ENCODE peak calls at places on chromosomes 12 and 14, in six cellular contexts. L is tibial artery, V is sigmoid colon, J is HAP-1, G is pancreas, S is psoas muscle. M is an unnamed sample. For H3K27me3 and H3K36me3, the result is how much of the 10 kb centered on the place peaks cover.

GRCh38 chr12:103656291-103656690 is 69.2 kb downstream of the STAB2 start:
- DNase-seq in L (no peak), V (no peak), J (no peak), G (no peak), S (no peak), M (no peak)

GRCh38 chr12:92331383-92331782 is 185.7 kb upstream of the BTG1 start:
- DNase-seq in L (no peak), V (no peak), J (no peak), G (no peak), S (no peak), M (no peak)

GRCh38 chr14:103099081-103099732 is 4.7 kb downstream of the EXOC3L4 start:
- DNase-seq in L (no peak), V (no peak), J (no peak), G (no peak), S (no peak), M (no peak)

GRCh38 chr12:65194949-65195348 is 25.6 kb downstream of the LEMD3 start:
- DNase-seq in L (no peak), V (no peak), J (no peak), G (no peak), S (no peak), M (no peak)

GRCh38 chr12:47604474-47604873 is 101.4 kb downstream of the RPAP3 start:
- DNase-seq in L (no peak), V (no peak), J (no peak), G (no peak), S (no peak), M (no peak)

GRCh38 chr14:61661471-61661988 is 33.8 kb upstream of the HIF1A start:
- DNase-seq in L (no peak), V (no peak), J (no peak), G (no peak), S (no peak), M (no peak)

GRCh38 chr14:21098134-21098891 is at the start of gene ZNF219:
- DNase-seq in L (peak), V (peak), J (peak), G (peak), S (peak), M (peak)

GRCh38 chr12:123106640-123107359 is 44.1 kb downstream of the PITPNM2 start:
- DNase-seq in L (no peak), V (no peak), J (no peak), G (no peak), S (peak), M (no peak)

GRCh38 chr12:69988601-69989194 is 163.7 kb downstream of the MYRFL start:
- DNase-seq in L (no peak), V (no peak), J (no peak), G (no peak), S (no peak), M (no peak)

GRCh38 chr12:81085832-81086231 is 8.0 kb downstream of the ACSS3 start:
- DNase-seq in L (no peak), V (no peak), J (no peak), G (no peak), S (no peak), M (no peak)

GRCh38 chr12:71090971-71091370 is 66.8 kb downstream of the TSPAN8 start:
- DNase-seq in L (no peak), V (no peak), J (no peak), G (no peak), S (no peak), M (no peak)

GRCh38 chr12:93626160-93626559 is 51.0 kb upstream of the CRADD start:
- DNase-seq in L (no peak), V (no peak), J (no peak), G (no peak), S (no peak), M (no peak)

GRCh38 chr12:131833896-131834641 is 5.9 kb downstream of the MMP17 start:
- DNase-seq in L (no peak), V (no peak), J (no peak), G (no peak), S (no peak), M (no peak)

GRCh38 chr14:69553221-69553620 is 21.4 kb downstream of the CCDC177 start:
- DNase-seq in L (no peak), V (no peak), J (no peak), G (no peak), S (no peak), M (no peak)

GRCh38 chr12:124568431-124569374 is 1.3 kb upstream of the NCOR2 start:
- DNase-seq in L (peak), V (peak), J (peak), G (no peak), S (peak), M (peak)

GRCh38 chr12:79441534-79441933 is 249.2 kb downstream of the PAWR start:
- DNase-seq in L (no peak), V (no peak), J (no peak), G (no peak), S (no peak), M (no peak)

GRCh38 chr14:61602733-61603077 is 92.6 kb upstream of the HIF1A start:
- DNase-seq in L (no peak), V (no peak), J (peak), G (no peak), S (no peak), M (no peak)

GRCh38 chr12:68978678-68979077 is 45.7 kb upstream of the CPM start:
- DNase-seq in L (no peak), V (no peak), J (no peak), G (no peak), S (no peak), M (no peak)

GRCh38 chr12:47905313-47905730 is 528 bp upstream of the VDR start:
- DNase-seq in L (peak), V (peak), J (no peak), G (peak), S (peak), M (peak)

GRCh38 chr12:67145692-67146091 is 123.5 kb upstream of the CAND1 start:
- DNase-seq in L (no peak), V (no peak), J (no peak), G (no peak), S (no peak), M (no peak)

GRCh38 chr12:12818693-12819092 is 5.5 kb downstream of the DDX47 start:
- DNase-seq in L (no peak), V (no peak), J (no peak), G (no peak), S (no peak), M (no peak)

GRCh38 chr14:100285021-100285912 is 21.0 kb downstream of the SLC25A29 start:
- DNase-seq in L (no peak), V (no peak), J (peak), G (peak), S (peak), M (peak)

GRCh38 chr14:91298576-91298975 is 54.1 kb upstream of the GPR68 start:
- DNase-seq in L (no peak), V (no peak), J (no peak), G (no peak), S (no peak), M (no peak)

GRCh38 chr12:32505546-32505945 is 106.2 kb downstream of the FGD4 start:
- DNase-seq in L (no peak), V (no peak), J (no peak), G (no peak), S (no peak), M (no peak)

GRCh38 chr12:1496162-1496925 is 98.0 kb downstream of the FBXL14 start:
- DNase-seq in L (no peak), V (no peak), J (no peak), G (peak), S (peak), M (peak)

GRCh38 chr12:12010277-12011031 is 60.3 kb upstream of the BCL2L14 start:
- DNase-seq in L (peak), V (peak), J (no peak), G (no peak), S (peak), M (peak)

GRCh38 chr12:64181504-64182291 is 40.4 kb downstream of the KICS2 start:
- DNase-seq in L (peak), V (peak), J (peak), G (peak), S (peak), M (peak)

GRCh38 chr14:20631023-20631820 is 10.3 kb downstream of the OR6S1 start:
- DNase-seq in L (peak), V (no peak), J (peak), G (peak), S (no peak), M (peak)

GRCh38 chr12:62332598-62332997 is 72.4 kb downstream of the USP15 start:
- DNase-seq in L (no peak), V (no peak), J (no peak), G (no peak), S (no peak), M (no peak)

GRCh38 chr12:1716215-1716862 is 25.5 kb downstream of the ADIPOR2 start:
- DNase-seq in L (no peak), V (no peak), J (no peak), G (no peak), S (no peak), M (no peak)

GRCh38 chr12:127528576-127528975 is 738.4 kb upstream of the TMEM132C start:
- DNase-seq in L (no peak), V (no peak), J (no peak), G (no peak), S (no peak), M (no peak)

GRCh38 chr12:70449074-70449757 is 83.1 kb downstream of the KCNMB4 start:
- DNase-seq in L (no peak), V (no peak), J (no peak), G (no peak), S (no peak), M (no peak)

GRCh38 chr12:114984641-114985041 is 300.7 kb upstream of the TBX3 start:
- DNase-seq in L (no peak), V (no peak), J (no peak), G (no peak), S (no peak), M (no peak)

DNA sequence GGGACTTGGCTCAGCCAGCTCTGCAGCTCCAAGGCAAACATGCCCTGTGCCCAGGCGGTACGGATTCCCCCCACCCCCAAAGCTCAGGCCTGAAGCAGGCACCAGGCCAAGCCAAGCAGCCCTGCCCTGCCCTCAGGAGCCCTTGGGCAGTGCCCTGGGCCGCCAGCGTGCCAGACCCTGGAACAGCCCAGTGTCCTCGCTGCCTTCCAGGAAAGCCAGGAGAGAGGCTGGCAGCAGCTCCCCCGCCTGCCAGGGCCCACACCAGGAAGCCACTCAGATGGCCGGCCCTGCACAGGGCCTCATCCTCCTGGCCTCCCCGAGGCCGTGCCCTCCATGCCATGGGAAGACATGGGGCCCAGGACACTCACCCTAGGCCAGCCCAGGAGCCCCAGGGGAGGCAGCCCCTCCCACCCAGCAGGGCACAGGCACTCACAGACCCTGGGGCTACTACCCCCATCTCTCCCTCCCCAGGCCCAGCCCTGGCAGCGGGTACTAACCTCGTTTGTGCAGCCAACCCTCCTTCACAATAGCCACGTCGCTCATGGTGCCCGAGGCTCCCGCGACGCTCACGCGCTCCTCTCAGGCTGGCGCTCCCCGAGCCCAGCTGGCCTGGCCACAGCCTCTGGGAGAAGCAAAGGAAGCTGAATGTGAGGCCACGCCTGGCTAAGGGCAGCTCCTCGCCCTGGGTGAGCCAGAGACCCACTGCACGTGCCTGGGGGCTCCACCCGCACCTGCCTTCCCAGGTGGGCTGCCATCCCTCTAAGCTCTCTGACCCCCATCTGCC is 3.3 kb downstream of the AKT1 start:
- DNase-seq in L (no peak), V (no peak), J (no peak), G (peak), S (peak), M (no peak)
- H3K4me3 ChIP-seq in L (no peak), V (no peak), J (no peak), G (no peak), S (no peak), M (no peak)

GRCh38 chr14:36521598-36522345 is 1.7 kb upstream of the NKX2-1 start:
- DNase-seq in L (no peak), V (no peak), J (no peak), G (no peak), S (no peak), M (no peak)
- H3K27me3 ChIP-seq in L (under half), V (half or more), J (under half), G (half or more), S (half or more), M (half or more)

GRCh38 chr14:105464501-105464900 is 10.1 kb upstream of the CRIP2 start:
- DNase-seq in L (no peak), V (no peak), J (no peak), G (no peak), S (no peak), M (no peak)
- H3K36me3 ChIP-seq in L (half or more), V (under half), J (half or more), G (under half), S (half or more), M (under half)

DNA sequence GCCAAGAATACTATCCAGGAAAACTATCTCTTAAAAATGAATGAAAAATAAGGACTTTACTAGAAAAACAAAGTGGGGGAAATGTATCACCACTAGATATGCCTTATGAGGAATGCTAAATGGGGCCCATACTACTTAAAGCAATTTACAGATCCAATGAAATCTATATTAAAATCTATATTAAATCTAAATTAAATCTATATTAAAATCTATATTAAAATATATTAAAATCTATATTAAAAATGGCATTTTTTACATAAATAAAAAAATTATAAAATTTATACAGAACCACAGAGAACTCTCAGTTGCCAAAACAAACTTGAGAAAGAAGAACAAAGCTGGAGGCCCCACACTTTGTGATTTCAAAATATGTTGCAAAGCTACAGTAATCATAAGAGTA is 234.5 kb downstream of the RPL10L start:
- DNase-seq in L (no peak), V (no peak), J (no peak), G (no peak), S (no peak), M (no peak)
- H3K4me3 ChIP-seq in L (no peak), V (no peak), J (no peak), G (no peak), S (no peak), M (no peak)

GRCh38 chr12:113467514-113468364 is 3.9 kb downstream of the LHX5 start:
- DNase-seq in L (no peak), V (no peak), J (no peak), G (no peak), S (no peak), M (no peak)
- H3K27me3 ChIP-seq in L (under half), V (half or more), J (half or more), G (half or more), S (half or more), M (half or more)